ENCODE peak calls at places on chromosomes 3 and 15, in five cellular contexts. S is SK-N-SH, U is GM12878, J is HepG2, B is K562. W is an unnamed sample.

GRCh38 chr15:85891470-85891869 is 96.7 kb upstream of the KLHL25 start:
- DNase-seq in S (no peak), J (no peak), B (no peak), U (no peak), W (no peak)

GRCh38 chr3:136070953-136071949 is 105.7 kb downstream of the PPP2R3A start:
- DNase-seq in J (no peak), U (no peak), S (no peak), B (no peak), W (no peak)

GRCh38 chr3:198071602-198072285 is 111.7 kb downstream of the LMLN start:
- DNase-seq in B (peak; percentile 37), U (peak; percentile 9), S (no peak), J (peak; percentile 59), W (no peak)

GRCh38 chr15:29789871-29790270 is 32.4 kb downstream of the TJP1 start:
- DNase-seq in J (no peak), S (no peak), U (no peak), B (no peak), W (no peak)

GRCh38 chr15:59301527-59301926 is 71.1 kb downstream of the MYO1E start:
- DNase-seq in S (no peak), U (no peak), J (no peak), B (no peak), W (no peak)

GRCh38 chr3:36650271-36650671 is 114.1 kb downstream of the DCLK3 start:
- DNase-seq in B (no peak), U (no peak), S (no peak), J (no peak), W (no peak)

GRCh38 chr3:123834631-123835030 is 49.5 kb downstream of the MYLK start:
- DNase-seq in B (no peak), S (no peak), U (no peak), J (no peak), W (no peak)

GRCh38 chr15:29105151-29105785 is 164.4 kb downstream of the NSMCE3 start:
- DNase-seq in S (no peak), B (no peak), U (no peak), J (no peak), W (no peak)

GRCh38 chr3:46276497-46277099 is 34.3 kb downstream of the CCR3 start:
- DNase-seq in J (peak; percentile 20), U (no peak), B (peak; percentile 61), S (peak; percentile 27), W (peak; percentile 80)

GRCh38 chr15:83871808-83872559 is 218.1 kb downstream of the ADAMTSL3 start:
- DNase-seq in J (no peak), U (peak; percentile 17), B (peak; percentile 16), S (no peak), W (no peak)

GRCh38 chr15:63192604-63193206 is 3.3 kb downstream of the RAB8B start:
- DNase-seq in B (no peak), J (no peak), S (no peak), U (no peak), W (no peak)

GRCh38 chr15:25568751-25569150 is 129.9 kb upstream of the UBE3A start:
- DNase-seq in S (no peak), U (no peak), J (no peak), B (no peak), W (no peak)

GRCh38 chr3:143283432-143284128 is 164.0 kb downstream of the CHST2 start:
- DNase-seq in S (no peak), J (no peak), U (no peak), B (peak; percentile 73), W (no peak)

GRCh38 chr15:55260562-55261131 is 29.0 kb downstream of the RAB27A start:
- DNase-seq in S (no peak), B (no peak), U (no peak), J (peak; percentile 45), W (no peak)

GRCh38 chr15:98954411-98954810 is 53.2 kb downstream of the PGPEP1L start:
- DNase-seq in B (no peak), S (peak; percentile 72), J (no peak), U (peak; percentile 24), W (no peak)

GRCh38 chr15:75928680-75929608 is 25.3 kb downstream of the FBXO22 start:
- DNase-seq in B (peak; percentile 38), U (no peak), J (peak; percentile 20), S (peak; percentile 10), W (peak; percentile 32)

GRCh38 chr3:160653514-160653913 is 23.4 kb upstream of the ARL14 start:
- DNase-seq in B (no peak), U (no peak), J (no peak), S (no peak), W (no peak)

GRCh38 chr3:66485291-66485968 is 15.4 kb downstream of the LRIG1 start:
- DNase-seq in U (no peak), J (no peak), B (no peak), S (no peak), W (no peak)

GRCh38 chr3:50314342-50314741 is 8.2 kb downstream of the HYAL2 start:
- DNase-seq in J (no peak), S (no peak), U (no peak), B (no peak), W (no peak)

GRCh38 chr3:174089592-174089991 is 692.0 kb downstream of the NLGN1 start:
- DNase-seq in U (no peak), S (peak; percentile 3), B (no peak), J (no peak), W (no peak)

GRCh38 chr3:123476967-123477750 is 28.3 kb upstream of the ADCY5 start:
- DNase-seq in S (no peak), J (no peak), B (no peak), U (no peak), W (no peak)

DNA sequence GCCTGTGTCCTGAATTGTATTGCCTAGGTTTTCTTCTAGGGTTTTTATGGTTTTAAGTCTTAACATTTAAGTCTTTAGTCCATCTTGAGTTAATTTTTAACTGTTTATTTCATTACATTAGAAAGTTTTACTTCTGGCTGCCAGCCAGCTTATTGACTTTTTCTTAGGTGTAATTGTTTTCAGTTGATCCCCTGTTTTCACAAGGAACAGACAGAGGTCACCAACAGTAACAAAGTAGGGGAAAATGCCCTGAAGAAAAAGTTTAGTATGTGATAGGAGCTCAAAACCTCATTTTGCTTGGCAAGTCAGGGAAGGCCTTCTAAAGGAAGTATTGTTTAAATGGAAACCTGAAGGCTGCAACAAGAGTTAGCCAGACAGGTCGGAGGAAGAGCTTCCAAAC is 10.4 kb downstream of the WDR48 start:
- DNase-seq in J (no peak), B (no peak), S (no peak), U (no peak), W (no peak)
- TF ChIP-seq GABPA in J (no peak), B (no peak), S (no peak), U (no peak), W (no peak)

GRCh38 chr15:70799667-70800450 is 36.5 kb upstream of the UACA start:
- DNase-seq in B (no peak), U (no peak), S (no peak), J (peak; percentile 66), W (no peak)
- TF ChIP-seq REST in B (no peak), U (no peak), S (no peak), J (no peak), W (no peak)

GRCh38 chr3:149464706-149465328 is 9.7 kb upstream of the TM4SF4 start:
- DNase-seq in J (no peak), S (no peak), U (no peak), B (no peak), W (peak; percentile 25)

GRCh38 chr3:149462653-149463052 is 11.8 kb upstream of the TM4SF4 start:
- DNase-seq in B (no peak), S (no peak), U (no peak), J (no peak), W (no peak)

GRCh38 chr3:149466192-149466591 is 8.3 kb upstream of the TM4SF4 start:
- DNase-seq in U (no peak), B (no peak), S (no peak), J (no peak), W (no peak)

GRCh38 chr3:149463921-149464320 is 10.6 kb upstream of the TM4SF4 start:
- DNase-seq in J (no peak), S (no peak), U (no peak), B (no peak), W (no peak)

GRCh38 chr3:149465351-149465883 is 9.1 kb upstream of the TM4SF4 start:
- DNase-seq in B (no peak), U (no peak), J (no peak), S (no peak), W (no peak)
- TF ChIP-seq GABPA in B (no peak), U (no peak), J (no peak), S (no peak), W (no peak)

DNA sequence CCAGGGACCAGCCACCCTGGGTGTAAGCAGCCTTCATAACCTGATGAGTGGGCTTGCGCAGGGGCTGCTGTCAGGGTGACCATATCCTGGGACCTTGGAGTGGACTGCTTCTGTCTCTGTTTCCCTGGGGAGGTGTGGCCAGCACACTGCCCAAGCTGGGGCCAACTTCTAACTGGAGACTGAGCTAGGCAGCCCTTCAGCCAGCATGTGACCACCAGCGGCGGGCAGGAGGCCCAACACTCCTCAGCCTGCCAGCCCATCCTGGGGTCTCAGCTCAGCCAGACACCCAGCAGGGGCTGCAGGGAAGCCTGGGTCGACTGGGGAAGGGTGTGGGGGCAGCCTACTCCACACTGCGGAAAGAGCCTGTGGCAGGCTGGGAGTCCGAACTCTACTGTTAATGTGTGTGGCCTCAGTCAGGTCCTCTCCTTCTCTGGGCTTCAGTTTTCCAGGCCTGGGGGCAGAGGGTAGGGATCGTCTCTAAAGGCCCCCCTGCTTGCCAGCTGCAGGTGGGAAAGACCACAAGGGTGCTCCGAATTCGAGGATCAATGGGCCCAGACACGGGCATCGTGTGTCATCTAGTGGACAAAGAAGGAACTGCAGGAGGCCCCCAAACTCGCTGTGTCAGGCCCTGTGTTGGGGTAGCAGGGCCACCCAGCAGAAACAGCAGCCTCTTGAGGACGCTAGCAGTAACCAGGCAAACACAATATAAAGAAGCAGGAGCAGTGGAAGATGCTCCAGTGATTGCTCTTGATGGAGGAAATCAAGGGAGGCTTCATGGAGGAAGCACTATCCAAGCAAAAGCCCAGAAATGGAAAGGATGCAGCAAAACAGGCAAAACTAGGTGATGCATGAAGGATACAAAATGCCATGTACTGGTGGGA is 2.0 kb upstream of the SEMA3G start:
- DNase-seq in B (peak; percentile 69), S (peak; percentile 88), U (peak; percentile 16), J (peak; percentile 52), W (peak; percentile 71)
- TF ChIP-seq REST in B (no peak), S (no peak), U (no peak), J (no peak), W (no peak)

GRCh38 chr15:101810451-101810850 is 1.6 kb upstream of the OR4F15 start:
- DNase-seq in B (no peak), S (no peak), U (no peak), J (no peak), W (no peak)

GRCh38 chr15:101810905-101811304 is 1.1 kb upstream of the OR4F15 start:
- DNase-seq in S (no peak), U (no peak), B (no peak), J (no peak), W (no peak)

GRCh38 chr15:101808201-101808600 is 3.8 kb upstream of the OR4F15 start:
- DNase-seq in S (no peak), U (no peak), J (no peak), B (no peak), W (no peak)

GRCh38 chr15:101811902-101812301 is at the start of gene OR4F15:
- DNase-seq in B (no peak), J (no peak), S (no peak), U (no peak), W (no peak)

GRCh38 chr15:101813803-101814534 is 2.0 kb downstream of the OR4F15 start:
- DNase-seq in J (no peak), U (no peak), S (no peak), B (no peak), W (no peak)
- TF ChIP-seq GABPA in J (no peak), U (no peak), S (no peak), B (no peak), W (no peak)

GRCh38 chr3:128497305-128498126 is 4.5 kb upstream of the GATA2 start:
- DNase-seq in S (peak; percentile 95), J (no peak), U (no peak), B (peak; percentile 83), W (peak; percentile 47)
- TF ChIP-seq REST in S (no peak), J (no peak), U (no peak), B (no peak), W (no peak)

W was measured in HL-60.